ENCODE peak calls at places on chromosomes 2 and 18, in five cellular contexts. L is K562, M is GM12878, T is A549, E is HepG2. A is an unnamed sample.

GRCh38 chr18:11005528-11005927 is 143.8 kb downstream of the PIEZO2 start:
- DNase-seq in L (no peak), M (peak), T (peak), E (peak), A (peak)

GRCh38 chr18:40555914-40556313 is 1399.1 kb upstream of the PIK3C3 start:
- DNase-seq in L (no peak), M (no peak), T (no peak), E (no peak), A (no peak)

GRCh38 chr2:5123597-5124196 is 568.5 kb upstream of the SOX11 start:
- DNase-seq in L (no peak), M (no peak), T (no peak), E (no peak), A (no peak)

GRCh38 chr2:188046437-188046836 is 245.2 kb upstream of the GULP1 start:
- DNase-seq in L (no peak), M (no peak), T (no peak), E (no peak), A (peak)

GRCh38 chr18:13538630-13539029 is 187.7 kb downstream of the FAM210A start:
- DNase-seq in L (no peak), M (no peak), T (no peak), E (no peak), A (no peak)

GRCh38 chr2:130332271-130333073 is 10.2 kb upstream of the IMP4 start:
- DNase-seq in L (peak), M (no peak), T (peak), E (peak), A (peak)

GRCh38 chr2:227180286-227180685 is 15.9 kb downstream of the COL4A3 start:
- DNase-seq in L (no peak), M (no peak), T (no peak), E (no peak), A (no peak)

GRCh38 chr2:26033270-26033768 is 565 bp upstream of the RAB10 start:
- DNase-seq in L (peak), M (no peak), T (peak), E (peak), A (peak)

GRCh38 chr2:42640261-42640660 is 71.8 kb downstream of the MTA3 start:
- DNase-seq in L (no peak), M (no peak), T (no peak), E (no peak), A (no peak)

GRCh38 chr2:88615822-88616221 is 11.4 kb downstream of the EIF2AK3 start:
- DNase-seq in L (no peak), M (no peak), T (no peak), E (no peak), A (no peak)
- H3K4me2 ChIP-seq in L (no peak), M (peak), T (no peak), E (no peak), A (no peak)

GRCh38 chr2:151799886-151800292 is 28.3 kb downstream of the ARL5A start:
- DNase-seq in L (peak), M (no peak), T (no peak), E (no peak), A (no peak)
- TF ChIP-seq CTCF in L (no peak), M (no peak), T (no peak), E (no peak), A (no peak)

DNA sequence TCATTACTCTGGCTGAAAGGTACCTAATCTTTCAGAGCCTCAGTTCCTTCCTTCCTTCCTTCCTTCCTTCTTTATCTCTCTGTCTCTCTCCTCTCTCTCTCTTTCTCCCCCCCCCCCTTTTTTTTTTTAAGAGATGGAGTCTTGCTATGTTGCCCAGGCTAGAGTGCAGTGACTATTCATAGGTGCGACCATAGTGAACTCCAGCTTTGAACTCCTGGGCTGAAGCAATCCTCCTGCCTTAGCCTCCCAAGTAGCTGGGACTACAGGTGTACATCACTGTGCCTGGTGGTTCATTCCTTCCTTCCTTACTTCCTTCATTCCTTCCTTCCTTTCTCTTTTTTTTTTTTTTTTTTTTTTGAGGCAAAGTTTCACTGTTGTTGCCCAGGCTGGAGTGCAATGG is 64.3 kb upstream of the MAP4K3 start:
- DNase-seq in L (no peak), M (no peak), T (no peak), E (no peak), A (no peak)
- TF ChIP-seq MYC in L (no peak), M (no peak), T (no peak), E (no peak), A (no peak)

GRCh38 chr2:104658149-104658839 is 195.6 kb upstream of the POU3F3 start:
- DNase-seq in L (no peak), M (no peak), T (no peak), E (no peak), A (no peak)
- H3K4me2 ChIP-seq in L (no peak), M (no peak), T (no peak), E (no peak), A (no peak)

GRCh38 chr18:57863706-57864105 is 60.6 kb upstream of the ATP8B1 start:
- DNase-seq in L (no peak), M (no peak), T (no peak), E (no peak), A (no peak)

GRCh38 chr18:57856707-57857280 is 53.7 kb upstream of the ATP8B1 start:
- DNase-seq in L (no peak), M (no peak), T (no peak), E (no peak), A (no peak)

GRCh38 chr18:57854726-57855125 is 51.6 kb upstream of the ATP8B1 start:
- DNase-seq in L (no peak), M (no peak), T (no peak), E (no peak), A (no peak)

GRCh38 chr18:57856128-57856527 is 53.0 kb upstream of the ATP8B1 start:
- DNase-seq in L (no peak), M (no peak), T (no peak), E (no peak), A (no peak)

GRCh38 chr18:57859314-57859713 is 56.2 kb upstream of the ATP8B1 start:
- DNase-seq in L (peak), M (no peak), T (peak), E (peak), A (peak)
- TF ChIP-seq CTCF in L (peak), M (peak), T (peak), E (peak), A (peak)

GRCh38 chr2:235734700-235735205 is 240.9 kb downstream of the AGAP1 start:
- DNase-seq in L (no peak), M (no peak), T (no peak), E (no peak), A (no peak)

GRCh38 chr2:235737396-235737795 is 243.6 kb downstream of the AGAP1 start:
- DNase-seq in L (no peak), M (no peak), T (no peak), E (no peak), A (no peak)

GRCh38 chr2:235729182-235729929 is 235.5 kb downstream of the AGAP1 start:
- DNase-seq in L (no peak), M (no peak), T (no peak), E (no peak), A (no peak)

GRCh38 chr2:235737840-235738239 is 244.0 kb downstream of the AGAP1 start:
- DNase-seq in L (no peak), M (no peak), T (no peak), E (no peak), A (no peak)

GRCh38 chr2:235734168-235734567 is 240.3 kb downstream of the AGAP1 start:
- DNase-seq in L (no peak), M (no peak), T (no peak), E (no peak), A (no peak)
- TF ChIP-seq MYC in L (no peak), M (no peak), T (no peak), E (no peak), A (no peak)

GRCh38 chr2:27730249-27730648 is 41.3 kb upstream of the MRPL33 start:
- DNase-seq in L (no peak), M (no peak), T (no peak), E (no peak), A (no peak)
- H3K4me2 ChIP-seq in L (no peak), M (no peak), T (no peak), E (peak), A (no peak)

GRCh38 chr2:240765007-240765406 is 55.0 kb downstream of the KIF1A start:
- DNase-seq in L (no peak), M (no peak), T (no peak), E (no peak), A (no peak)
- TF ChIP-seq CTCF in L (no peak), M (no peak), T (no peak), E (no peak), A (no peak)

GRCh38 chr2:20093263-20094141 is 42.1 kb upstream of the LAPTM4A start:
- DNase-seq in L (peak), M (no peak), T (peak), E (peak), A (peak)
- TF ChIP-seq MYC in L (no peak), M (no peak), T (no peak), E (no peak), A (no peak)

GRCh38 chr2:212052412-212053159 is 486.0 kb downstream of the ERBB4 start:
- DNase-seq in L (no peak), M (no peak), T (no peak), E (no peak), A (peak)
- H3K4me2 ChIP-seq in L (no peak), M (no peak), T (no peak), E (no peak), A (peak)